ENCODE peak calls at places on chromosome 16, in nine cellular contexts. One of them, this sample, is unnamed.

GRCh38 chr16:55622302-55622701 is 33.5 kb upstream of the SLC6A2 start:
- DNase-seq in NCI-H2171: no peak
- DNase-seq in activated T-helper 1 cell treated with anti-CD3 and anti-CD28 coated beads, Interleukin-12 subunit alpha, Interleukin-12 subunit beta, Interleukin-2, Interleukin-4 antibody, amounts not matched to agents 30 ng/mL and 10 ng/mL and 1 ng/mL, durations not matched to agents 14 hours and 24 hours and 36 hours: no peak
- DNase-seq in NCI-H1105: no peak
- DNase-seq in astrocyte: no peak
- DNase-seq in NCI-H748 treated with DMSO at 0.1 percent for 48 hours: no peak
- DNase-seq in GM12891: no peak
- DNase-seq in nucleus accumbens: no peak
- DNase-seq in colonic mucosa: no peak
- DNase-seq in this sample: no peak

GRCh38 chr16:21023509-21024202 is 123.1 kb downstream of the LYRM1 start:
- DNase-seq in NCI-H1105: no peak
- DNase-seq in NCI-H748 treated with DMSO at 0.1 percent for 48 hours: no peak
- DNase-seq in nucleus accumbens: no peak
- DNase-seq in colonic mucosa: peak
- DNase-seq in GM12891: no peak
- DNase-seq in NCI-H2171: no peak
- DNase-seq in astrocyte: no peak
- DNase-seq in activated T-helper 1 cell treated with anti-CD3 and anti-CD28 coated beads, Interleukin-12 subunit alpha, Interleukin-12 subunit beta, Interleukin-2, Interleukin-4 antibody, amounts not matched to agents 30 ng/mL and 10 ng/mL and 1 ng/mL, durations not matched to agents 14 hours and 24 hours and 36 hours: no peak
- DNase-seq in this sample: peak

GRCh38 chr16:11801481-11802021 is 4.5 kb upstream of the ZC3H7A start:
- DNase-seq in nucleus accumbens: no peak
- DNase-seq in activated T-helper 1 cell treated with anti-CD3 and anti-CD28 coated beads, Interleukin-12 subunit alpha, Interleukin-12 subunit beta, Interleukin-2, Interleukin-4 antibody, amounts not matched to agents 30 ng/mL and 10 ng/mL and 1 ng/mL, durations not matched to agents 14 hours and 24 hours and 36 hours: no peak
- DNase-seq in GM12891: no peak
- DNase-seq in NCI-H2171: no peak
- DNase-seq in NCI-H748 treated with DMSO at 0.1 percent for 48 hours: no peak
- DNase-seq in astrocyte: peak
- DNase-seq in colonic mucosa: no peak
- DNase-seq in NCI-H1105: no peak
- DNase-seq in this sample: no peak

GRCh38 chr16:85081765-85082164 is 30.5 kb downstream of the CIBAR2 start:
- DNase-seq in nucleus accumbens: no peak
- DNase-seq in NCI-H2171: no peak
- DNase-seq in colonic mucosa: no peak
- DNase-seq in NCI-H748 treated with DMSO at 0.1 percent for 48 hours: no peak
- DNase-seq in astrocyte: no peak
- DNase-seq in GM12891: no peak
- DNase-seq in NCI-H1105: no peak
- DNase-seq in activated T-helper 1 cell treated with anti-CD3 and anti-CD28 coated beads, Interleukin-12 subunit alpha, Interleukin-12 subunit beta, Interleukin-2, Interleukin-4 antibody, amounts not matched to agents 30 ng/mL and 10 ng/mL and 1 ng/mL, durations not matched to agents 14 hours and 24 hours and 36 hours: no peak
- DNase-seq in this sample: no peak

GRCh38 chr16:87375426-87376135 is 8.0 kb downstream of the FBXO31 start:
- DNase-seq in nucleus accumbens: no peak
- DNase-seq in colonic mucosa: no peak
- DNase-seq in NCI-H2171: no peak
- DNase-seq in NCI-H748 treated with DMSO at 0.1 percent for 48 hours: no peak
- DNase-seq in astrocyte: peak
- DNase-seq in GM12891: no peak
- DNase-seq in NCI-H1105: no peak
- DNase-seq in activated T-helper 1 cell treated with anti-CD3 and anti-CD28 coated beads, Interleukin-12 subunit alpha, Interleukin-12 subunit beta, Interleukin-2, Interleukin-4 antibody, amounts not matched to agents 30 ng/mL and 10 ng/mL and 1 ng/mL, durations not matched to agents 14 hours and 24 hours and 36 hours: no peak
- DNase-seq in this sample: no peak

GRCh38 chr16:69399361-69399760 is 13.6 kb upstream of the TERF2 start:
- DNase-seq in nucleus accumbens: no peak
- DNase-seq in GM12891: no peak
- DNase-seq in NCI-H748 treated with DMSO at 0.1 percent for 48 hours: no peak
- DNase-seq in astrocyte: no peak
- DNase-seq in activated T-helper 1 cell treated with anti-CD3 and anti-CD28 coated beads, Interleukin-12 subunit alpha, Interleukin-12 subunit beta, Interleukin-2, Interleukin-4 antibody, amounts not matched to agents 30 ng/mL and 10 ng/mL and 1 ng/mL, durations not matched to agents 14 hours and 24 hours and 36 hours: no peak
- DNase-seq in colonic mucosa: no peak
- DNase-seq in NCI-H1105: no peak
- DNase-seq in NCI-H2171: no peak
- DNase-seq in this sample: no peak

GRCh38 chr16:88983157-88983556 is 6.2 kb upstream of the CBFA2T3 start:
- DNase-seq in nucleus accumbens: no peak
- DNase-seq in NCI-H1105: no peak
- DNase-seq in NCI-H748 treated with DMSO at 0.1 percent for 48 hours: no peak
- DNase-seq in astrocyte: no peak
- DNase-seq in GM12891: no peak
- DNase-seq in colonic mucosa: no peak
- DNase-seq in activated T-helper 1 cell treated with anti-CD3 and anti-CD28 coated beads, Interleukin-12 subunit alpha, Interleukin-12 subunit beta, Interleukin-2, Interleukin-4 antibody, amounts not matched to agents 30 ng/mL and 10 ng/mL and 1 ng/mL, durations not matched to agents 14 hours and 24 hours and 36 hours: no peak
- DNase-seq in NCI-H2171: no peak
- DNase-seq in this sample: no peak

GRCh38 chr16:74608381-74608780 is 1.5 kb upstream of the GLG1 start:
- DNase-seq in astrocyte: no peak
- DNase-seq in NCI-H748 treated with DMSO at 0.1 percent for 48 hours: no peak
- DNase-seq in NCI-H2171: no peak
- DNase-seq in activated T-helper 1 cell treated with anti-CD3 and anti-CD28 coated beads, Interleukin-12 subunit alpha, Interleukin-12 subunit beta, Interleukin-2, Interleukin-4 antibody, amounts not matched to agents 30 ng/mL and 10 ng/mL and 1 ng/mL, durations not matched to agents 14 hours and 24 hours and 36 hours: no peak
- DNase-seq in nucleus accumbens: no peak
- DNase-seq in colonic mucosa: no peak
- DNase-seq in NCI-H1105: no peak
- DNase-seq in GM12891: no peak
- DNase-seq in this sample: no peak

GRCh38 chr16:57825298-57826039 is 23.2 kb upstream of the KIFC3 start:
- DNase-seq in NCI-H748 treated with DMSO at 0.1 percent for 48 hours: no peak
- DNase-seq in astrocyte: no peak
- DNase-seq in colonic mucosa: no peak
- DNase-seq in NCI-H1105: no peak
- DNase-seq in activated T-helper 1 cell treated with anti-CD3 and anti-CD28 coated beads, Interleukin-12 subunit alpha, Interleukin-12 subunit beta, Interleukin-2, Interleukin-4 antibody, amounts not matched to agents 30 ng/mL and 10 ng/mL and 1 ng/mL, durations not matched to agents 14 hours and 24 hours and 36 hours: no peak
- DNase-seq in nucleus accumbens: no peak
- DNase-seq in NCI-H2171: no peak
- DNase-seq in GM12891: no peak
- DNase-seq in this sample: no peak

GRCh38 chr16:66289986-66290385 is 76.5 kb upstream of the CDH5 start:
- DNase-seq in colonic mucosa: no peak
- DNase-seq in NCI-H1105: no peak
- DNase-seq in GM12891: no peak
- DNase-seq in nucleus accumbens: no peak
- DNase-seq in NCI-H748 treated with DMSO at 0.1 percent for 48 hours: no peak
- DNase-seq in astrocyte: no peak
- DNase-seq in NCI-H2171: no peak
- DNase-seq in activated T-helper 1 cell treated with anti-CD3 and anti-CD28 coated beads, Interleukin-12 subunit alpha, Interleukin-12 subunit beta, Interleukin-2, Interleukin-4 antibody, amounts not matched to agents 30 ng/mL and 10 ng/mL and 1 ng/mL, durations not matched to agents 14 hours and 24 hours and 36 hours: no peak
- DNase-seq in this sample: no peak

GRCh38 chr16:78742501-78743283 is 643.2 kb downstream of the WWOX start:
- DNase-seq in astrocyte: peak
- DNase-seq in GM12891: no peak
- DNase-seq in activated T-helper 1 cell treated with anti-CD3 and anti-CD28 coated beads, Interleukin-12 subunit alpha, Interleukin-12 subunit beta, Interleukin-2, Interleukin-4 antibody, amounts not matched to agents 30 ng/mL and 10 ng/mL and 1 ng/mL, durations not matched to agents 14 hours and 24 hours and 36 hours: peak
- DNase-seq in NCI-H2171: no peak
- DNase-seq in NCI-H1105: no peak
- DNase-seq in colonic mucosa: peak
- DNase-seq in nucleus accumbens: no peak
- DNase-seq in NCI-H748 treated with DMSO at 0.1 percent for 48 hours: no peak
- DNase-seq in this sample: peak

GRCh38 chr16:529012-529575 is 1.6 kb downstream of the CAPN15 start:
- DNase-seq in activated T-helper 1 cell treated with anti-CD3 and anti-CD28 coated beads, Interleukin-12 subunit alpha, Interleukin-12 subunit beta, Interleukin-2, Interleukin-4 antibody, amounts not matched to agents 30 ng/mL and 10 ng/mL and 1 ng/mL, durations not matched to agents 14 hours and 24 hours and 36 hours: peak
- DNase-seq in NCI-H1105: no peak
- DNase-seq in colonic mucosa: no peak
- DNase-seq in NCI-H748 treated with DMSO at 0.1 percent for 48 hours: no peak
- DNase-seq in GM12891: no peak
- DNase-seq in nucleus accumbens: no peak
- DNase-seq in NCI-H2171: no peak
- DNase-seq in astrocyte: no peak
- DNase-seq in this sample: peak

GRCh38 chr16:81583893-81584705 is 139.5 kb downstream of the CMIP start:
- DNase-seq in activated T-helper 1 cell treated with anti-CD3 and anti-CD28 coated beads, Interleukin-12 subunit alpha, Interleukin-12 subunit beta, Interleukin-2, Interleukin-4 antibody, amounts not matched to agents 30 ng/mL and 10 ng/mL and 1 ng/mL, durations not matched to agents 14 hours and 24 hours and 36 hours: no peak
- DNase-seq in NCI-H1105: no peak
- DNase-seq in NCI-H2171: no peak
- DNase-seq in NCI-H748 treated with DMSO at 0.1 percent for 48 hours: no peak
- DNase-seq in GM12891: no peak
- DNase-seq in astrocyte: peak
- DNase-seq in colonic mucosa: peak
- DNase-seq in nucleus accumbens: no peak
- DNase-seq in this sample: no peak

GRCh38 chr16:20862162-20862960 is 37.8 kb downstream of the DCUN1D3 start:
- DNase-seq in NCI-H748 treated with DMSO at 0.1 percent for 48 hours: no peak
- DNase-seq in activated T-helper 1 cell treated with anti-CD3 and anti-CD28 coated beads, Interleukin-12 subunit alpha, Interleukin-12 subunit beta, Interleukin-2, Interleukin-4 antibody, amounts not matched to agents 30 ng/mL and 10 ng/mL and 1 ng/mL, durations not matched to agents 14 hours and 24 hours and 36 hours: no peak
- DNase-seq in GM12891: no peak
- DNase-seq in colonic mucosa: no peak
- DNase-seq in NCI-H1105: no peak
- DNase-seq in nucleus accumbens: no peak
- DNase-seq in astrocyte: no peak
- DNase-seq in NCI-H2171: no peak
- DNase-seq in this sample: no peak

GRCh38 chr16:83689385-83689831 is 118.4 kb upstream of the HSBP1 start:
- DNase-seq in NCI-H748 treated with DMSO at 0.1 percent for 48 hours: no peak
- DNase-seq in NCI-H1105: no peak
- DNase-seq in activated T-helper 1 cell treated with anti-CD3 and anti-CD28 coated beads, Interleukin-12 subunit alpha, Interleukin-12 subunit beta, Interleukin-2, Interleukin-4 antibody, amounts not matched to agents 30 ng/mL and 10 ng/mL and 1 ng/mL, durations not matched to agents 14 hours and 24 hours and 36 hours: no peak
- DNase-seq in astrocyte: peak
- DNase-seq in nucleus accumbens: no peak
- DNase-seq in colonic mucosa: no peak
- DNase-seq in GM12891: no peak
- DNase-seq in NCI-H2171: no peak
- DNase-seq in this sample: no peak

GRCh38 chr16:29756654-29757053 is 10.9 kb upstream of the C16orf54 start:
- DNase-seq in NCI-H748 treated with DMSO at 0.1 percent for 48 hours: no peak
- DNase-seq in astrocyte: peak
- DNase-seq in GM12891: no peak
- DNase-seq in activated T-helper 1 cell treated with anti-CD3 and anti-CD28 coated beads, Interleukin-12 subunit alpha, Interleukin-12 subunit beta, Interleukin-2, Interleukin-4 antibody, amounts not matched to agents 30 ng/mL and 10 ng/mL and 1 ng/mL, durations not matched to agents 14 hours and 24 hours and 36 hours: no peak
- DNase-seq in nucleus accumbens: no peak
- DNase-seq in NCI-H2171: no peak
- DNase-seq in colonic mucosa: no peak
- DNase-seq in NCI-H1105: no peak
- DNase-seq in this sample: no peak

GRCh38 chr16:9844361-9844760 is 337.9 kb downstream of the GRIN2A start:
- DNase-seq in colonic mucosa: no peak
- DNase-seq in GM12891: no peak
- DNase-seq in nucleus accumbens: no peak
- DNase-seq in activated T-helper 1 cell treated with anti-CD3 and anti-CD28 coated beads, Interleukin-12 subunit alpha, Interleukin-12 subunit beta, Interleukin-2, Interleukin-4 antibody, amounts not matched to agents 30 ng/mL and 10 ng/mL and 1 ng/mL, durations not matched to agents 14 hours and 24 hours and 36 hours: no peak
- DNase-seq in NCI-H1105: no peak
- DNase-seq in NCI-H2171: no peak
- DNase-seq in astrocyte: peak
- DNase-seq in NCI-H748 treated with DMSO at 0.1 percent for 48 hours: no peak
- DNase-seq in this sample: no peak

GRCh38 chr16:89106533-89107208 is 13.0 kb downstream of the ACSF3 start:
- DNase-seq in colonic mucosa: no peak
- DNase-seq in NCI-H2171: peak
- DNase-seq in activated T-helper 1 cell treated with anti-CD3 and anti-CD28 coated beads, Interleukin-12 subunit alpha, Interleukin-12 subunit beta, Interleukin-2, Interleukin-4 antibody, amounts not matched to agents 30 ng/mL and 10 ng/mL and 1 ng/mL, durations not matched to agents 14 hours and 24 hours and 36 hours: no peak
- DNase-seq in astrocyte: no peak
- DNase-seq in NCI-H748 treated with DMSO at 0.1 percent for 48 hours: no peak
- DNase-seq in nucleus accumbens: no peak
- DNase-seq in GM12891: no peak
- DNase-seq in NCI-H1105: no peak
- DNase-seq in this sample: no peak

GRCh38 chr16:2769675-2770056 is 7.4 kb downstream of the ELOB start:
- DNase-seq in activated T-helper 1 cell treated with anti-CD3 and anti-CD28 coated beads, Interleukin-12 subunit alpha, Interleukin-12 subunit beta, Interleukin-2, Interleukin-4 antibody, amounts not matched to agents 30 ng/mL and 10 ng/mL and 1 ng/mL, durations not matched to agents 14 hours and 24 hours and 36 hours: no peak
- DNase-seq in GM12891: no peak
- DNase-seq in NCI-H2171: no peak
- DNase-seq in astrocyte: no peak
- DNase-seq in NCI-H1105: no peak
- DNase-seq in colonic mucosa: peak
- DNase-seq in nucleus accumbens: no peak
- DNase-seq in NCI-H748 treated with DMSO at 0.1 percent for 48 hours: no peak
- DNase-seq in this sample: no peak

GRCh38 chr16:3046506-3047386 is at the start of gene MMP25:
- DNase-seq in NCI-H2171: no peak
- DNase-seq in NCI-H1105: no peak
- DNase-seq in colonic mucosa: no peak
- DNase-seq in GM12891: no peak
- DNase-seq in NCI-H748 treated with DMSO at 0.1 percent for 48 hours: no peak
- DNase-seq in activated T-helper 1 cell treated with anti-CD3 and anti-CD28 coated beads, Interleukin-12 subunit alpha, Interleukin-12 subunit beta, Interleukin-2, Interleukin-4 antibody, amounts not matched to agents 30 ng/mL and 10 ng/mL and 1 ng/mL, durations not matched to agents 14 hours and 24 hours and 36 hours: no peak
- DNase-seq in nucleus accumbens: no peak
- DNase-seq in astrocyte: no peak
- DNase-seq in this sample: peak

GRCh38 chr16:85649411-85649977 is 36.4 kb downstream of the GSE1 start:
- DNase-seq in NCI-H2171: peak
- DNase-seq in nucleus accumbens: no peak
- DNase-seq in GM12891: no peak
- DNase-seq in astrocyte: no peak
- DNase-seq in activated T-helper 1 cell treated with anti-CD3 and anti-CD28 coated beads, Interleukin-12 subunit alpha, Interleukin-12 subunit beta, Interleukin-2, Interleukin-4 antibody, amounts not matched to agents 30 ng/mL and 10 ng/mL and 1 ng/mL, durations not matched to agents 14 hours and 24 hours and 36 hours: no peak
- DNase-seq in colonic mucosa: no peak
- DNase-seq in NCI-H748 treated with DMSO at 0.1 percent for 48 hours: no peak
- DNase-seq in NCI-H1105: peak
- DNase-seq in this sample: no peak

GRCh38 chr16:81204794-81205680 is 33.5 kb upstream of the BCO1 start:
- DNase-seq in GM12891: peak
- DNase-seq in colonic mucosa: peak
- DNase-seq in NCI-H2171: peak
- DNase-seq in nucleus accumbens: peak
- DNase-seq in astrocyte: peak
- DNase-seq in NCI-H1105: peak
- DNase-seq in NCI-H748 treated with DMSO at 0.1 percent for 48 hours: peak
- DNase-seq in activated T-helper 1 cell treated with anti-CD3 and anti-CD28 coated beads, Interleukin-12 subunit alpha, Interleukin-12 subunit beta, Interleukin-2, Interleukin-4 antibody, amounts not matched to agents 30 ng/mL and 10 ng/mL and 1 ng/mL, durations not matched to agents 14 hours and 24 hours and 36 hours: peak
- DNase-seq in this sample: no peak

GRCh38 chr16:50153648-50154368 is 702 bp downstream of the TENT4B start:
- DNase-seq in activated T-helper 1 cell treated with anti-CD3 and anti-CD28 coated beads, Interleukin-12 subunit alpha, Interleukin-12 subunit beta, Interleukin-2, Interleukin-4 antibody, amounts not matched to agents 30 ng/mL and 10 ng/mL and 1 ng/mL, durations not matched to agents 14 hours and 24 hours and 36 hours: peak
- DNase-seq in NCI-H2171: no peak
- DNase-seq in NCI-H1105: no peak
- DNase-seq in NCI-H748 treated with DMSO at 0.1 percent for 48 hours: no peak
- DNase-seq in nucleus accumbens: no peak
- DNase-seq in GM12891: peak
- DNase-seq in colonic mucosa: peak
- DNase-seq in astrocyte: no peak
- DNase-seq in this sample: no peak

GRCh38 chr16:78660795-78661194 is 561.3 kb downstream of the WWOX start:
- DNase-seq in GM12891: no peak
- DNase-seq in astrocyte: no peak
- DNase-seq in NCI-H2171: no peak
- DNase-seq in nucleus accumbens: no peak
- DNase-seq in activated T-helper 1 cell treated with anti-CD3 and anti-CD28 coated beads, Interleukin-12 subunit alpha, Interleukin-12 subunit beta, Interleukin-2, Interleukin-4 antibody, amounts not matched to agents 30 ng/mL and 10 ng/mL and 1 ng/mL, durations not matched to agents 14 hours and 24 hours and 36 hours: no peak
- DNase-seq in NCI-H1105: no peak
- DNase-seq in colonic mucosa: no peak
- DNase-seq in NCI-H748 treated with DMSO at 0.1 percent for 48 hours: no peak
- DNase-seq in this sample: no peak

GRCh38 chr16:51317575-51317974 is 166.5 kb upstream of the SALL1 start:
- DNase-seq in GM12891: no peak
- DNase-seq in colonic mucosa: no peak
- DNase-seq in NCI-H2171: no peak
- DNase-seq in nucleus accumbens: no peak
- DNase-seq in astrocyte: no peak
- DNase-seq in NCI-H748 treated with DMSO at 0.1 percent for 48 hours: no peak
- DNase-seq in activated T-helper 1 cell treated with anti-CD3 and anti-CD28 coated beads, Interleukin-12 subunit alpha, Interleukin-12 subunit beta, Interleukin-2, Interleukin-4 antibody, amounts not matched to agents 30 ng/mL and 10 ng/mL and 1 ng/mL, durations not matched to agents 14 hours and 24 hours and 36 hours: no peak
- DNase-seq in NCI-H1105: no peak
- DNase-seq in this sample: no peak

GRCh38 chr16:53156516-53156915 is 101.7 kb downstream of the CHD9 start:
- DNase-seq in GM12891: no peak
- DNase-seq in colonic mucosa: no peak
- DNase-seq in nucleus accumbens: no peak
- DNase-seq in NCI-H748 treated with DMSO at 0.1 percent for 48 hours: no peak
- DNase-seq in NCI-H1105: no peak
- DNase-seq in activated T-helper 1 cell treated with anti-CD3 and anti-CD28 coated beads, Interleukin-12 subunit alpha, Interleukin-12 subunit beta, Interleukin-2, Interleukin-4 antibody, amounts not matched to agents 30 ng/mL and 10 ng/mL and 1 ng/mL, durations not matched to agents 14 hours and 24 hours and 36 hours: no peak
- DNase-seq in astrocyte: peak
- DNase-seq in NCI-H2171: no peak
- DNase-seq in this sample: no peak

GRCh38 chr16:48511071-48511540 is 98.9 kb downstream of the N4BP1 start:
- DNase-seq in NCI-H2171: no peak
- DNase-seq in GM12891: no peak
- DNase-seq in activated T-helper 1 cell treated with anti-CD3 and anti-CD28 coated beads, Interleukin-12 subunit alpha, Interleukin-12 subunit beta, Interleukin-2, Interleukin-4 antibody, amounts not matched to agents 30 ng/mL and 10 ng/mL and 1 ng/mL, durations not matched to agents 14 hours and 24 hours and 36 hours: no peak
- DNase-seq in colonic mucosa: no peak
- DNase-seq in NCI-H1105: no peak
- DNase-seq in nucleus accumbens: no peak
- DNase-seq in astrocyte: peak
- DNase-seq in NCI-H748 treated with DMSO at 0.1 percent for 48 hours: no peak
- DNase-seq in this sample: no peak